ENCODE peak calls at places on chromosome 2, in six cellular contexts. W is naive thymus-derived CD4-positive, alpha-beta T cell; N is A673; T is psoas muscle; R is H1; H is stomach. D is an unnamed sample.

GRCh38 chr2:210593166-210593565 is 36.8 kb downstream of the CPS1 start:
- DNase-seq in N (peak; percentile 4), W (no peak), T (no peak), R (no peak), H (no peak), D (no peak)

GRCh38 chr2:60364441-60364840 is 189.0 kb downstream of the BCL11A start:
- DNase-seq in H (no peak), W (no peak), R (no peak), T (no peak), N (no peak), D (no peak)

GRCh38 chr2:20584045-20584636 is 66.8 kb downstream of the HS1BP3 start:
- DNase-seq in H (no peak), N (no peak), W (no peak), T (no peak), R (no peak), D (peak; percentile 58)

GRCh38 chr2:229071292-229071976 is 199.7 kb downstream of the PID1 start:
- DNase-seq in T (no peak), W (no peak), H (no peak), R (no peak), N (no peak), D (no peak)

GRCh38 chr2:224146356-224147160 is 107.5 kb upstream of the SERPINE2 start:
- DNase-seq in T (no peak), H (no peak), W (no peak), N (no peak), R (no peak), D (no peak)

GRCh38 chr2:105081006-105081701 is 43.3 kb downstream of the MRPS9 start:
- DNase-seq in T (no peak), H (no peak), R (peak; percentile 9), N (peak; percentile 80), W (no peak), D (no peak)

GRCh38 chr2:122191331-122191730 is 435.9 kb downstream of the TSN start:
- DNase-seq in R (no peak), W (no peak), T (no peak), H (no peak), N (peak; percentile 91), D (no peak)

GRCh38 chr2:175206866-175207265 is 25.4 kb upstream of the ATP5MC3 start:
- DNase-seq in W (no peak), N (no peak), T (no peak), R (no peak), H (no peak), D (no peak)

GRCh38 chr2:134623046-134623445 is 95.8 kb downstream of the TMEM163 start:
- DNase-seq in W (no peak), T (no peak), N (no peak), R (no peak), H (no peak), D (no peak)

GRCh38 chr2:5799348-5799747 is 107.2 kb downstream of the SOX11 start:
- DNase-seq in W (no peak), N (no peak), H (no peak), T (no peak), R (no peak), D (no peak)

GRCh38 chr2:126723281-126723815 is 67.4 kb downstream of the GYPC start:
- DNase-seq in N (no peak), W (no peak), H (no peak), R (no peak), T (no peak), D (no peak)

GRCh38 chr2:120470041-120470716 is 124.2 kb downstream of the INHBB start:
- DNase-seq in H (peak; percentile 85), R (no peak), N (no peak), T (peak; percentile 85), W (no peak), D (peak; percentile 91)

GRCh38 chr2:122029945-122030344 is 274.5 kb downstream of the TSN start:
- DNase-seq in W (no peak), T (no peak), N (no peak), R (no peak), H (no peak), D (no peak)

GRCh38 chr2:104750061-104750460 is 103.9 kb upstream of the POU3F3 start:
- DNase-seq in R (no peak), T (no peak), N (no peak), W (no peak), H (no peak), D (no peak)

GRCh38 chr2:50401772-50402653 is 629.9 kb downstream of the NRXN1 start:
- DNase-seq in T (no peak), W (no peak), R (peak; percentile 29), N (peak; percentile 67), H (peak; percentile 59), D (no peak)

GRCh38 chr2:65991332-65991731 is 443.6 kb upstream of the MEIS1 start:
- DNase-seq in N (peak; percentile 97), R (no peak), W (no peak), T (no peak), H (no peak), D (no peak)

GRCh38 chr2:143217512-143218136 is 88.4 kb downstream of the ARHGAP15 start:
- DNase-seq in W (no peak), T (no peak), N (no peak), H (no peak), R (no peak), D (no peak)
- H3K27ac ChIP-seq in W (no peak overlapping the region), T (no peak overlapping the region), N (no peak overlapping the region), H (no peak overlapping the region), R (no peak overlapping the region), D (no peak overlapping the region)

GRCh38 chr2:168486440-168486839 is 30.4 kb downstream of the CERS6 start:
- DNase-seq in N (no peak), H (no peak), T (no peak), R (no peak), W (no peak), D (no peak)

GRCh38 chr2:168490015-168490874 is 34.2 kb downstream of the CERS6 start:
- DNase-seq in T (no peak), N (no peak), R (no peak), H (no peak), W (peak; percentile 40), D (no peak)

GRCh38 chr2:168494190-168494711 is 38.2 kb downstream of the CERS6 start:
- DNase-seq in W (no peak), N (peak; percentile 38), H (no peak), T (no peak), R (no peak), D (no peak)

GRCh38 chr2:168495524-168495923 is 39.5 kb downstream of the CERS6 start:
- DNase-seq in R (no peak), W (no peak), N (no peak), T (no peak), H (no peak), D (no peak)

DNA sequence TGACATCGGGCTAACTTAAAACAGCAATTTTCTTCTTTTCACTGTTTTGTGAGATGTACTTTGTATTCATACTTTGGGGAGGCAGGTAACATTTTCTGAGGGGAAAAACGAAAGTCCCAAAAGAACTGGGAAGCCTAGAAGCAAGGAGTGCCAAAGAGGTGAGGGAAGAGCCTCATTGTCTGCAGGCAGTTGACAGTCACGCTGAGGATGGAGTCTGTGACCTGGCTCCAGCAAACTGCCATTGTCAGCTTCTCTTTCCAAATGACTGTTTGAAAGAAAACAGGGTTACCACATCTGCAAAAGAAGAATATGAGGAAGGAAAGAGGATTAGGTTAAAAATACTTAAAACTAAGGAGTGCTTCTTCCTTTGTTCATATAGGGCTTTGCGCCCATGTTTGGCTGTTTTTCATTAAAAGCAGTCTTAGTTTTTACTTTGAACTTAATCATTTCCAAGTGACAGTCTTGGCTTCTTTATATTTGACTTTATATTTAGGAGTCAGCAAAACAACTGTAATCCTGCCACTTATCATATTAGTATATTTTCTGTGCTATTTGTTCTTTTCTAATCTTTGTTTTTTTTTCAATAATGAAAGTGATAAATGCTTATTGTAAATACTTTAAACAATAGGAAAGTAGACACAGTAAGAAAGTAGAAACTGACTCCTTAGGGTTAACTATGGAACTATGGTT is 35.0 kb downstream of the CERS6 start:
- DNase-seq in H (no peak), W (no peak), T (no peak), N (no peak), R (no peak), D (no peak)
- H3K27ac ChIP-seq in H (peak overlapping the region; percentile 52), W (peak overlapping the region; percentile 55), T (no peak overlapping the region), N (no peak overlapping the region), R (no peak overlapping the region), D (no peak overlapping the region)

DNA sequence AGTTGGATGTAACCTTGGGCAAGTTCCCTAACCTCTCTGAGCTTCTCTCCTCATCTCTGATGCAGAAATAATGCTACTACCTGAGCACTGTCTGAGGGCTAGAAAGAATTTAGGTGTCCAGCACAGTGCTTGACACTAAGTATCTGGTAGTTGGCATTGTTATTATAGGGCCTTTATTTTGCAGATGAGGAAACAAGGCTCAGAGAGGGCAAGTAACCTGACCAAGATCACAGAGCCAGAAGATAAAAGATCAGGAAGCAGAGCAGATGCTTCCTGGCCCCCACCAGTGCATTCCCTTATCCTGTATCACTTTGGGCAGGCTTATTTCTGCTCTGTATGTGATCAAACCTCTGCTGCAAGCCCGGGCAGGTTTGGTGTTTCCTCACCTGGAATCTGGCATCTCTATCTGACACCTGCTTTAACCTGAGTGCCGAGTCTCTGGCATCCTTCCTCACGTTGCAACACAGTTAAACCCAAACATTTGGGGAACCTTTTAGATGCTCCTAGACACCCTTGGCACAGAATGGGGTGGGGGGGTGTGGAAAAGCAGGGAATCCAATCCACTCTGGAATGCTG is 69.9 kb downstream of the PLB1 start:
- DNase-seq in H (no peak), N (no peak), R (no peak), T (no peak), W (no peak), D (peak; percentile 12)
- H3K27ac ChIP-seq in H (no peak overlapping the region), N (no peak overlapping the region), R (no peak overlapping the region), T (no peak overlapping the region), W (no peak overlapping the region), D (no peak overlapping the region)

GRCh38 chr2:181984060-181984459 is 1.6 kb upstream of the PPP1R1C start:
- DNase-seq in H (no peak), N (no peak), T (no peak), R (no peak), W (no peak), D (no peak)

GRCh38 chr2:181973379-181973778 is 12.3 kb upstream of the PPP1R1C start:
- DNase-seq in H (no peak), T (no peak), R (no peak), N (no peak), W (no peak), D (no peak)

GRCh38 chr2:181977661-181978350 is 7.8 kb upstream of the PPP1R1C start:
- DNase-seq in H (no peak), R (no peak), N (peak; percentile 23), W (no peak), T (no peak), D (no peak)

GRCh38 chr2:181972431-181973190 is 13.0 kb upstream of the PPP1R1C start:
- DNase-seq in T (no peak), W (no peak), R (no peak), N (peak; percentile 24), H (no peak), D (no peak)

DNA sequence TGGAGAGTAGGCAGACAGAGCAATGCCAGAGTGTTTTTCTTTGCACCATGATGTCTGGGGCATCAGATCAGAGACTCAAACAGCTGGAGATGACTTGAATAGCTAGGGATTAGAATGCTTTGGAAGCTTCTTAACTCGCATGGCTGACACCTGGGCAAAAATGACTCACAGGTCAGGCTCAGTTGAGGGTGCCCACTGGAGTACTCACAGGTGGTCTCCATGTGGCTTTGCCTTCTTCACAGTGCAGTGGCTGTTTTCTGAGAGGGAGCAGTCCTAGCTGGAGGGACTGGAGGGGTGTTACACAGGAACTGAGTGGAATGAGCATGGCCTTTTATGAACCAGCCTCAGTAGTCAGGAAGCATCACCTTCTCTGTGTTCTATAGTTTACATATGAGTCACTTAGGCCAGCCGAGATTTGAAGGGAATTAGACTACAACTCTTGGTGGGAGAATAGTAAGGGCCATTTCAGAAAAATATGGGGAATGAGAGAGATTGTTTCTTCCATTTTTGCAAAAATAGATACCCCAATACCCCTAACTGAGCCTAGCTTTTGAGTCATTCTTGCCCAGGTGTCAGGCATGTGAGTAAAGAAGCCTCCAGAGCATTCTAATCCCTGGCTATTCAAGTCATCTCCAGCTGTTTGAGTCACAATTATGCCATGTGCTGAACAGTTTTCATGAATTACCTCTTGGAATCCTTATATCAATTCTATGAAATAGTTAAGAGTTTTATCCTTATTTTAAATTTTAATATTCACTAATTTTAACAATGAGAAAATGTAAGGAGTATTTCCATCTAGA is 7.1 kb upstream of the PPP1R1C start:
- DNase-seq in N (no peak), H (no peak), T (no peak), W (no peak), R (no peak), D (no peak)
- H3K27ac ChIP-seq in N (no peak overlapping the region), H (no peak overlapping the region), T (no peak overlapping the region), W (no peak overlapping the region), R (no peak overlapping the region), D (no peak overlapping the region)